ENCODE peak calls at places on chromosome 18, in eight cellular contexts. E, N, M, B, Z, H, K and J are unnamed samples.

GRCh38 chr18:29406996-29407395 is 1230.1 kb upstream of the CDH2 start:
- DNase-seq in H (no peak), K (no peak), N (no peak), B (no peak), E (no peak), Z (no peak), M (no peak), J (no peak)

GRCh38 chr18:39770399-39770798 is 2184.6 kb upstream of the PIK3C3 start:
- DNase-seq in E (no peak), N (no peak), M (no peak), K (no peak), H (no peak), Z (no peak), B (no peak), J (no peak)

GRCh38 chr18:267380-267687 is 513 bp downstream of the THOC1 start:
- DNase-seq in E (no peak), B (no peak), N (no peak), M (no peak), H (no peak), K (no peak), Z (no peak), J (no peak)

GRCh38 chr18:46917108-46917807 is at the start of the genes KATNAL2 and PIAS2:
- DNase-seq in B (peak), K (peak), E (peak), M (peak), H (peak), N (peak), Z (peak), J (peak)

GRCh38 chr18:50143295-50143694 is 51.7 kb downstream of the MYO5B start:
- DNase-seq in E (no peak), B (no peak), H (no peak), Z (no peak), M (no peak), K (no peak), N (no peak), J (no peak)

GRCh38 chr18:2655954-2656236 is 369 bp downstream of the SMCHD1 start:
- DNase-seq in N (no peak), K (no peak), B (no peak), M (no peak), H (no peak), E (no peak), Z (no peak), J (no peak)

GRCh38 chr18:57561728-57562423 is 24.6 kb downstream of the FECH start:
- DNase-seq in Z (peak), B (peak), M (peak), K (peak), N (peak), E (peak), H (peak), J (peak)

GRCh38 chr18:58344080-58344670 is 284.7 kb downstream of the ALPK2 start:
- DNase-seq in B (no peak), K (no peak), N (no peak), Z (no peak), M (no peak), E (no peak), H (no peak), J (no peak)

GRCh38 chr18:35852786-35853185 is 119.7 kb upstream of the RMP24 start:
- DNase-seq in N (no peak), M (no peak), E (peak), B (no peak), K (no peak), H (no peak), Z (no peak), J (no peak)